ENCODE peak calls at places on chromosomes 6 and 20, in four cellular contexts. R, S, F and W are unnamed samples.

GRCh38 chr20:41287327-41287726 is 30.2 kb downstream of the ZHX3 start:
- ATAC-seq in R (no peak), S (no peak), F (no peak), W (peak)

GRCh38 chr6:73768630-73769029 is 72.6 kb downstream of the CD109 start:
- ATAC-seq in R (no peak), S (no peak), F (no peak), W (no peak)

GRCh38 chr6:159935633-159936032 is 33.2 kb upstream of the IGF2R start:
- ATAC-seq in R (no peak), S (no peak), F (no peak), W (peak)

GRCh38 chr20:2131366-2131765 is 29.7 kb downstream of the STK35 start:
- ATAC-seq in R (no peak), S (no peak), F (no peak), W (peak)

GRCh38 chr6:63649847-63650265 is 14.3 kb downstream of the PHF3 start:
- ATAC-seq in R (no peak), S (no peak), F (no peak), W (no peak)

GRCh38 chr20:33211817-33212424 is 5.2 kb upstream of the BPIFA3 start:
- ATAC-seq in R (no peak), S (no peak), F (no peak), W (peak)

GRCh38 chr6:11364971-11365397 is 132.5 kb upstream of the NEDD9 start:
- ATAC-seq in R (no peak), S (peak), F (no peak), W (peak)

GRCh38 chr6:42294759-42295158 is 77.1 kb upstream of the MRPS10 start:
- ATAC-seq in R (peak), S (no peak), F (no peak), W (peak)

GRCh38 chr6:154526997-154527396 is 16.5 kb upstream of the CNKSR3 start:
- ATAC-seq in R (no peak), S (no peak), F (no peak), W (no peak)

GRCh38 chr20:32190608-32191415 is 16.7 kb downstream of the PLAGL2 start:
- ATAC-seq in R (no peak), S (no peak), F (no peak), W (no peak)

GRCh38 chr6:108689279-108690161 is 128.8 kb downstream of the FOXO3 start:
- ATAC-seq in R (no peak), S (peak), F (no peak), W (peak)

GRCh38 chr6:157954150-157955117 is 27.2 kb upstream of the SYNJ2 start:
- ATAC-seq in R (no peak), S (peak), F (no peak), W (peak)

GRCh38 chr6:106517699-106518098 is 111.6 kb downstream of the RTN4IP1 start:
- ATAC-seq in R (no peak), S (no peak), F (no peak), W (no peak)

GRCh38 chr6:166237611-166238010 is 70.0 kb upstream of the TBXT start:
- ATAC-seq in R (no peak), S (no peak), F (no peak), W (no peak)

GRCh38 chr6:79143320-79143898 is 65.4 kb upstream of the PHIP start:
- ATAC-seq in R (no peak), S (no peak), F (no peak), W (no peak)

GRCh38 chr6:133693565-133693964 is 195.3 kb upstream of the TCF21 start:
- ATAC-seq in R (no peak), S (no peak), F (no peak), W (no peak)

GRCh38 chr6:169800668-169801395 is 49.4 kb downstream of the ERMARD start:
- ATAC-seq in R (no peak), S (no peak), F (no peak), W (peak)

GRCh38 chr6:89792881-89793280 is 26.7 kb downstream of the MDN1 start:
- ATAC-seq in R (peak), S (peak), F (peak), W (peak)

GRCh38 chr6:108251252-108251651 is 9.6 kb downstream of the SNX3 start:
- ATAC-seq in R (no peak), S (no peak), F (no peak), W (no peak)

GRCh38 chr6:30845183-30845582 is 39.1 kb upstream of the DDR1 start:
- ATAC-seq in R (no peak), S (no peak), F (no peak), W (no peak)

GRCh38 chr20:44916586-44916985 is 6.7 kb downstream of the PABPC1L start:
- ATAC-seq in R (no peak), S (no peak), F (no peak), W (no peak)

GRCh38 chr20:36183155-36183944 is 28.8 kb downstream of the EPB41L1 start:
- ATAC-seq in R (no peak), S (no peak), F (no peak), W (no peak)

GRCh38 chr6:87357479-87358196 is 13.0 kb downstream of the C6orf163 start:
- ATAC-seq in R (no peak), S (no peak), F (no peak), W (no peak)

GRCh38 chr20:21156266-21156665 is 30.4 kb downstream of the KIZ start:
- ATAC-seq in R (no peak), S (no peak), F (no peak), W (no peak)

GRCh38 chr6:15017251-15017650 is 228.6 kb upstream of the JARID2 start:
- ATAC-seq in R (no peak), S (peak), F (no peak), W (no peak)

GRCh38 chr6:118843685-118844390 is 50.1 kb upstream of the ASF1A start:
- ATAC-seq in R (peak), S (no peak), F (no peak), W (no peak)

GRCh38 chr6:88629838-88630462 is 333.5 kb downstream of the RNGTT start:
- ATAC-seq in R (no peak), S (no peak), F (no peak), W (no peak)

GRCh38 chr6:90111387-90111786 is 185.3 kb downstream of the BACH2 start:
- ATAC-seq in R (peak), S (no peak), F (peak), W (peak)

GRCh38 chr6:32658268-32658897 is 8.1 kb downstream of the HLA-DQB1 start:
- ATAC-seq in R (no peak), S (no peak), F (no peak), W (no peak)

GRCh38 chr6:46983007-46983411 is 59.1 kb downstream of the ADGRF1 start:
- ATAC-seq in R (no peak), S (no peak), F (no peak), W (peak)

GRCh38 chr6:158780963-158781691 is 38.0 kb downstream of the EZR start:
- ATAC-seq in R (no peak), S (no peak), F (no peak), W (peak)

GRCh38 chr20:36676701-36677421 is 30.9 kb upstream of the SLA2 start:
- ATAC-seq in R (no peak), S (no peak), F (no peak), W (no peak)

GRCh38 chr6:142367501-142368018 is 65.8 kb downstream of the ADGRG6 start:
- ATAC-seq in R (no peak), S (peak), F (no peak), W (no peak)